ENCODE peak calls at places on chromosomes 6 and 20, in four cellular contexts. A is HCT116, E is HepG2, R is Panc1. I is an unnamed sample.

GRCh38 chr6:39078695-39079094 is 30.1 kb downstream of the GLP1R start:
- DNase-seq in E (no peak), R (no peak), A (no peak), I (no peak)

GRCh38 chr6:110664933-110665332 is 150.3 kb downstream of the CDK19 start:
- DNase-seq in E (no peak), A (no peak), R (no peak), I (no peak)

GRCh38 chr6:110513001-110513400 is 36.6 kb upstream of the SLC22A16 start:
- DNase-seq in A (no peak), R (no peak), E (no peak), I (no peak)

GRCh38 chr6:34855463-34855862 is 32.4 kb downstream of the TAF11 start:
- DNase-seq in A (no peak), R (no peak), E (no peak), I (no peak)

GRCh38 chr20:6866741-6867140 is 99.3 kb downstream of the BMP2 start:
- DNase-seq in R (no peak), A (no peak), E (no peak), I (no peak)

GRCh38 chr6:501891-502601 is 110.5 kb downstream of the IRF4 start:
- DNase-seq in E (no peak), R (no peak), A (no peak), I (no peak)

GRCh38 chr6:165729307-165729936 is 66.4 kb upstream of the PDE10A start:
- DNase-seq in R (peak; percentile 7), A (peak; percentile 6), E (peak; percentile 13), I (peak; percentile 85)

GRCh38 chr20:58640446-58640845 is 10.6 kb upstream of the STX16 start:
- DNase-seq in R (no peak), A (no peak), E (no peak), I (peak; percentile 37)

GRCh38 chr6:134537146-134537555 is 219.2 kb upstream of the SGK1 start:
- DNase-seq in E (no peak), A (peak; percentile 92), R (peak; percentile 93), I (no peak)

GRCh38 chr6:163722293-163722692 is 307.8 kb downstream of the QKI start:
- DNase-seq in R (no peak), E (no peak), A (no peak), I (peak; percentile 45)

GRCh38 chr20:21323640-21324039 is 20.5 kb downstream of the XRN2 start:
- DNase-seq in A (peak; percentile 27), E (no peak), R (no peak), I (peak; percentile 17)

DNA sequence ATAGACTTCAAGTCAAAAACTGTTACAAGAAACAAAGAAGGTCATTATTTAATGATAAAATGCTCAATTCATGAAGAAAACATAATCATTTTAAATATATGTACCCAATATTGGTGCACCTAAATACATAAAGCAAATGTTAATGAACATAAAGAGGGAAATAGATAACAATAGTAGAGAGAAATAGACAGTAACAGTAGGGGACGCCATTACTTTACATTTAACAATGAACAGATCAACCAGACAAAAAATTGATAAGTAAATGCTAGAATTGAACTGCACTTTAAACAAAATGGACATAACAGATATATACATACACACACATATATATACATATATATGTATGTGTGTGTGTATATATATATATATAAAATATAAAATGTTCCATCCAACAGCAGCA is 37.4 kb downstream of the IL22RA2 start:
- DNase-seq in A (no peak), E (no peak), R (no peak), I (no peak)
- TF ChIP-seq TCF7L2 in A (no peak), E (no peak), R (no peak), I (no peak)

GRCh38 chr6:30556964-30557682 is at the start of gene PRR3:
- DNase-seq in E (peak; percentile 94), R (no peak), A (no peak), I (peak; percentile 82)
- TF ChIP-seq POLR2AphosphoS5 in E (peak; percentile 88), R (peak; percentile 49), A (peak; percentile 42), I (peak; percentile 57)

DNA sequence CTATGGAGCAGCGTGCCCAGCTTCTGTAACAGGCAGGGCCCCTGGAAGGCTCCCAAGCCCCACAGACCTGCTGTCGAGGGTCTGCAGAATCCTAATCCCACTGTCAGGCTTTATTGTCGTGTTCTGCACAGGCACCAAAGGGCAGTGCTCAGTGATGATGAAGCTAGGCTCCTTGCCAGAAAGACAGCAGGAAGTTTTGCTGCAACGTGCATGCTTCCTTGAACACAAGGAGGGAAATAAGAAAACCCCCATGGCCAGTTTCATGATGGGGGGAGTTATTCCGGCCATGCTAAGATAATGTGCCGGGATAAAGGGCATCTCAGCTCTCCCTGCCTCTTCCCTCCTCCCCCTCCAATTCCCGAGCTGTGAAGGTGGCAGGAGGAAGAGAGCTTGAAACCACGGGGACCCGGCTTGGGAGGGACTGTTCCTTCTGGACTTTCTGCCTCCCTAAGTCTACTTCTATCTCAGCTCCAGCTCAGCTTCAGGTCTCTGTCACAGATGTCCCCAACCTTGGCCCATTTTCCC is 109.4 kb upstream of the KCNG1 start:
- DNase-seq in E (no peak), A (no peak), R (no peak), I (no peak)
- TF ChIP-seq TCF7L2 in E (no peak), A (no peak), R (no peak), I (no peak)

GRCh38 chr6:27757307-27757706 is 154.9 kb downstream of the OR2B2 start:
- DNase-seq in E (no peak), R (no peak), A (no peak), I (peak; percentile 42)
- TF ChIP-seq POLR2AphosphoS5 in E (no peak), R (no peak), A (no peak), I (no peak)

GRCh38 chr6:129317931-129318820 is 391.8 kb downstream of the ARHGAP18 start:
- DNase-seq in E (no peak), R (no peak), A (no peak), I (no peak)
- TF ChIP-seq TCF7L2 in E (no peak), R (peak; percentile 93), A (no peak), I (no peak)

DNA sequence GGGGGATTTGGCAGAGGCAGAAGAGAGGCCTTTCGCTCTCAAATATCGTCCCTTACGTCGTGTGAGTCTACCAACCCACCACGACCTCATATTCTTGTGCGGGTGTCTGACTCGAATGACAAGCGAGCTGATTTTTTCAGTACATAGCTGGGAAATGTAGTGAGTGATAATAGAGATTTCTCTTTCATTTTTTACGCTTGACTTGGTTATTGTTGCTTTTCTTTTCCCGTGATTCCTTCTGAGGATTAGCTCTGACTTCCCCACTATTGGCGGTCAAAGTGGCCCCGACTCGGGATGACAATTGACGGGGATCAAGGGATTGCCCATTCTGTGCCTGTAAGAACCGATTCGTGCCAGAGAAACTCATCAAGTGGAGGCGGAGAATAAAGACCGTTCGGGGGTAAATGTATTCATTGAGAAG is 44.3 kb upstream of the OSTM1 start:
- DNase-seq in A (no peak), E (no peak), R (no peak), I (no peak)
- TF ChIP-seq POLR2AphosphoS5 in A (no peak), E (no peak), R (no peak), I (no peak)

DNA sequence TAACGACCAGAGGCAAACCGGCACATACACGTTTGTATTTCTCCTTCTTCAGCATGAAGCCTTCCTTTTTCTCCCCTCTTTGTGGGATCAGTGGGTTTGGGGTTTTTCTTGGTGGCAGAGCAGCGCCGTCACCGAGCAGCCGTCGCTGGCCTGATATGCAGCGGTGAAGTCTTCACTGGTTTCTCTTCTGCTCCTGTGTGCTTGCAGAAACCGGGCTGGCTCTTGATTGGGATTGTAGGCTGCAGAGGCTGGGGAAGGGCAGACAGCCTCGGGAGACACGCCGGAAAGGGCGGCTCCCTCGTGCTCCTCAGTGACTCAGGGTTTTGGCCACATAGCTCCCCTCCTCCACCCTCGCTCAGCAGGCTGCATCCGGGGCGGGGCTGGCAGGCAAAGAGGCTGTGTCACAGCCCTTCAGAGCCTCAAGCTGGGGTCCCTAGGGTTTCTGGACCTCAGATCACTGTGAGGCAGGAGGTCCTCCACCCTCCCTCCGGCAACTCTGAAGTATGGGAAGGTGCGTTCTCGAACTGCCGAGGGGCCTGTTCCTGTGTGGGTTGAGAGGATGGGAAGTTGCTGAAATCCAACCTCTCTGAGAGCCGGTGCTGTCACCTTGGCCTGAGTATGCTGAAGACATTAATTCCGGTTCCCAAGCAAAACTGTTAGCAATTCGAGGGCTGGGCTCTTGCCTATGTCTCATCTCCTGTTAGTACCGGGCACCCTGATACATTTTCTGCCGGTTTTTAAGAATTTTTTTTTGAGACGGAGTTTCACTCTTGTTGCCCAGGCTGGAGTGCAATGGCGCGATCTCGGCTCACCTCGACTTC is 24.2 kb downstream of the NQO2 start:
- DNase-seq in R (no peak), A (peak; percentile 73), E (no peak), I (peak; percentile 96)
- TF ChIP-seq TCF7L2 in R (no peak), A (peak; percentile 67), E (no peak), I (no peak)

DNA sequence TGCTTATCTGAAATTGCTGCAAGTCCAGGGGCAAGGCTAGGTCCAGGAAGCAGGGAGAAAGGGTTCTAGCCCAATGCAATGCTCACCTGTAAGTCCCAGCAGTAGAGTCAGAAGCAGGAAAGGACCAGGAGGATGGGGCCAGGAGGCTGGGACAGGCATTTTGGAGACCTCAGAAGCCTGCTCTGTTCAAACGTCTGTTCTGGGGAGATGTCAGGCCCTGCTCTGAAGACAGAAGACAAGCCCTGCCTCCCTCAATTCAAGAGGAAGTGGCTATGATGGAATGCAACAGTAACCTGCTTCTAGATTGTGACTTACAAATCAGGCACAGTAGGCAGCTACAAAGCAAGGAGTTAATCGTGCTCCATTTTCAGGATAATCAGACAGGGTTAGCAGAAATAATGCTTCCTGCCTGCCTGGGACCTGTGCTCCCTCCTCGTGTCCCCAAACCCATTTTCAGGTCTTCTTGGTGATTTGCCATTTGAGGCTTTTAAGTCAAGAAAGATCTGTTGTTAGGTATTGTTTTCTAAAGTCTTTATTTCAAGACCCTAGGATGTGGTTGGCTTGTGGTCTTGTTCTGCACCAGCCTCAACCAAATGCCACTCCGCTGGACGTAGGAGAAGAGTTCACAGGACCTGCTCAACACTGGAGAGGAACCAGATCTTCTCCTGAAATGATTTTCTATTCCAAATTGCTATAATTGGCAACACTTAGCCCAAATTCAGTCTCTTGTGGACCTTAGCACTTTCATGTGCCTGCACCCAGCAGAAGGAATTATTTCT is at the start of gene SIRPG:
- DNase-seq in R (no peak), A (no peak), E (no peak), I (no peak)
- TF ChIP-seq POLR2AphosphoS5 in R (no peak), A (no peak), E (no peak), I (no peak)